ENCODE peak calls at places on chromosomes 11 and 22, in four cellular contexts. G is DMS79, H is T1000, D is thoracic aorta. L is an unnamed sample.

GRCh38 chr11:576791-577610 is 731 bp downstream of the PHRF1 start:
- DNase-seq in H (no peak), D (no peak), G (no peak), L (no peak)

GRCh38 chr11:68266121-68266891 is 5.5 kb downstream of the C11orf24 start:
- DNase-seq in H (no peak), D (no peak), G (no peak), L (no peak)

GRCh38 chr11:91851908-91852307 is 372.7 kb upstream of the FAT3 start:
- DNase-seq in D (no peak), G (no peak), H (no peak), L (no peak)

GRCh38 chr11:66221726-66222236 is 46.7 kb upstream of the RAB1B start:
- DNase-seq in G (no peak), H (no peak), D (no peak), L (peak)

GRCh38 chr22:30425616-30426394 is at the start of gene MTFP1:
- DNase-seq in H (no peak), G (peak), D (no peak), L (peak)

GRCh38 chr22:32803020-32803758 is 1.7 kb downstream of the TIMP3 start:
- DNase-seq in G (no peak), H (no peak), D (no peak), L (peak)

GRCh38 chr22:36659762-36660509 is 43.6 kb downstream of the CACNG2 start:
- DNase-seq in G (peak), H (peak), D (peak), L (peak)

GRCh38 chr11:13009476-13009920 is 382 bp downstream of the RASSF10 start:
- DNase-seq in H (no peak), G (peak), D (no peak), L (no peak)

GRCh38 chr11:17508816-17509215 is 32.2 kb upstream of the ABCC8 start:
- DNase-seq in D (no peak), G (no peak), H (no peak), L (no peak)

GRCh38 chr22:29704528-29705285 is 15.1 kb upstream of the CABP7 start:
- DNase-seq in D (no peak), G (peak), H (peak), L (peak)

GRCh38 chr11:19091366-19091765 is 25.6 kb upstream of the ZDHHC13 start:
- DNase-seq in G (no peak), H (no peak), D (no peak), L (no peak)

GRCh38 chr11:36030707-36031365 is 87.0 kb downstream of the LDLRAD3 start:
- DNase-seq in G (no peak), H (no peak), D (no peak), L (no peak)

GRCh38 chr22:50670513-50670912 is 2.1 kb upstream of the SHANK3 start:
- DNase-seq in G (no peak), D (no peak), H (no peak), L (peak)

GRCh38 chr11:15815246-15816209 is 540.8 kb downstream of the SOX6 start:
- DNase-seq in G (no peak), D (no peak), H (no peak), L (no peak)

GRCh38 chr11:130159657-130160459 is at the start of gene ST14:
- DNase-seq in H (no peak), G (peak), D (no peak), L (peak)

GRCh38 chr11:125621995-125622394 is 3.0 kb upstream of the CHEK1 start:
- DNase-seq in H (no peak), D (no peak), G (no peak), L (no peak)

GRCh38 chr11:78295991-78296930 is 107.5 kb downstream of the USP35 start:
- DNase-seq in H (no peak), G (no peak), D (no peak), L (no peak)

GRCh38 chr11:121249039-121249663 is 43.4 kb upstream of the SC5D start:
- DNase-seq in D (no peak), G (no peak), H (no peak), L (peak)

GRCh38 chr22:20155330-20156041 is 4.6 kb upstream of the CCDC188 start:
- DNase-seq in G (peak), H (peak), D (no peak), L (no peak)

GRCh38 chr11:127334466-127334865 is 333.9 kb upstream of the KIRREL3 start:
- DNase-seq in H (no peak), D (no peak), G (no peak), L (peak)

GRCh38 chr11:47272706-47273105 is 2.8 kb downstream of the MADD start:
- DNase-seq in G (no peak), D (no peak), H (no peak), L (peak)

GRCh38 chr11:20050551-20051333 is 109.5 kb downstream of the DBX1 start:
- DNase-seq in D (no peak), H (no peak), G (peak), L (no peak)

GRCh38 chr11:106091480-106092123 is 14.1 kb downstream of the AASDHPPT start:
- DNase-seq in H (no peak), D (no peak), G (no peak), L (no peak)

GRCh38 chr11:69377953-69378302 is 84.0 kb downstream of the MYEOV start:
- DNase-seq in H (no peak), G (no peak), D (no peak), L (peak)

GRCh38 chr11:77668760-77669159 is 31.2 kb upstream of the CLNS1A start:
- DNase-seq in G (no peak), H (no peak), D (no peak), L (no peak)

GRCh38 chr22:45996241-45997076 is 19.5 kb upstream of the WNT7B start:
- DNase-seq in H (no peak), G (no peak), D (no peak), L (no peak)

GRCh38 chr22:41157083-41157482 is 48.0 kb upstream of the L3MBTL2 start:
- DNase-seq in D (no peak), H (no peak), G (no peak), L (no peak)